ENCODE peak calls at places on chromosomes 16 and 17, in eight cellular contexts. V is tibial nerve, H is ovary, L is transverse colon, B is H1, M is K562, X is stomach, I is A549. U is an unnamed sample.

GRCh38 chr16:87062569-87063442 is 254.4 kb downstream of the C16orf95 start:
- DNase-seq in M (peak), X (peak), L (peak), H (peak), V (peak), I (peak), B (no peak), U (peak)

GRCh38 chr17:77375917-77376651 is 235.3 kb downstream of the SEC14L1 start:
- DNase-seq in L (peak), V (no peak), B (no peak), I (no peak), M (no peak), H (peak), X (peak), U (peak)

GRCh38 chr17:82143333-82143732 is 45.3 kb upstream of the FASN start:
- DNase-seq in I (no peak), B (no peak), L (no peak), V (no peak), M (no peak), X (no peak), H (no peak), U (no peak)

GRCh38 chr17:45405250-45406086 is 27.2 kb downstream of the ARHGAP27 start:
- DNase-seq in L (peak), V (no peak), X (no peak), M (peak), I (peak), H (no peak), B (peak), U (no peak)

GRCh38 chr17:45750779-45751440 is 33.2 kb upstream of the CRHR1 start:
- DNase-seq in X (no peak), L (no peak), M (no peak), B (no peak), I (no peak), V (no peak), H (no peak), U (no peak)

GRCh38 chr17:48498168-48498840 is 32.5 kb downstream of the HOXB1 start:
- DNase-seq in M (no peak), I (no peak), H (no peak), L (no peak), X (no peak), V (no peak), B (no peak), U (no peak)

GRCh38 chr17:45948498-45948880 is 50.6 kb upstream of the STH start:
- DNase-seq in X (no peak), H (no peak), I (no peak), L (no peak), B (no peak), M (no peak), V (no peak), U (no peak)

GRCh38 chr17:1999557-2000251 is 25.4 kb downstream of the RTN4RL1 start:
- DNase-seq in L (peak), X (peak), I (peak), B (no peak), V (no peak), H (peak), M (no peak), U (peak)

GRCh38 chr17:76250141-76250540 is 9.8 kb upstream of the RNF157 start:
- DNase-seq in M (no peak), H (no peak), B (no peak), V (no peak), I (no peak), X (no peak), L (no peak), U (peak)

GRCh38 chr17:7081341-7082062 is 1.5 kb upstream of the CLEC10A start:
- DNase-seq in H (no peak), V (no peak), I (no peak), M (no peak), L (no peak), X (no peak), B (no peak), U (no peak)

GRCh38 chr16:77589071-77589755 is 133.1 kb upstream of the NUDT7 start:
- DNase-seq in B (no peak), M (no peak), H (no peak), L (no peak), X (no peak), V (no peak), I (no peak), U (no peak)

GRCh38 chr17:46046957-46047356 is 47.9 kb downstream of the STH start:
- DNase-seq in I (no peak), H (no peak), X (no peak), B (no peak), M (no peak), L (no peak), V (no peak), U (no peak)

GRCh38 chr17:72477529-72477928 is 356.7 kb downstream of the SOX9 start:
- DNase-seq in B (no peak), I (no peak), M (no peak), L (peak), X (peak), H (no peak), V (no peak), U (no peak)

GRCh38 chr17:72476134-72476533 is 355.3 kb downstream of the SOX9 start:
- DNase-seq in B (no peak), M (no peak), V (no peak), L (no peak), X (peak), I (no peak), H (no peak), U (no peak)

GRCh38 chr17:72474740-72475477 is 354.1 kb downstream of the SOX9 start:
- DNase-seq in B (no peak), X (peak), M (no peak), H (no peak), L (peak), I (peak), V (no peak), U (peak)

GRCh38 chr17:72474243-72474642 is 353.4 kb downstream of the SOX9 start:
- DNase-seq in I (no peak), V (no peak), L (no peak), X (no peak), H (no peak), M (no peak), B (no peak), U (no peak)

GRCh38 chr17:72476575-72476986 is 355.8 kb downstream of the SOX9 start:
- DNase-seq in B (peak), H (no peak), L (no peak), V (no peak), I (no peak), M (no peak), X (peak), U (no peak)
- H3K4me3 ChIP-seq in B (no peak), H (no peak), L (no peak), V (no peak), I (no peak), M (no peak), X (no peak), U (no peak)

DNA sequence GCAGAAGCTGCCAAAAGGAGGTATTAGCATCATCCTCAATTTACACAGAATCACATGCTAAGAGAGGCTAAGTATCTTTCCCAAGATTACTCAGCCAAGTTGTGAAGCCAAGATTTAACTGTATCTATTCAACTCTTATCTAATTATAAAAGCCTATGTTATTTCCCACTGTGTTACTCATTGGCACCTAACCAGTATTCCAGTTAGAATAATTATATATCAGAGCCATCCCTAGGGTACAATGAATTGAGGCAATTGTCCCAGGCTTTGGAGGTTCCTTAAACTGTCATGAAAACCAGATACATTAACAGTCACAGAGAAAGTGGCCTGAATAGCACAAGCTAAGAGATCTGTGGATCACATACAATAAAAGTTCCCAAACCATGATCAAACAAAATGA is 10.9 kb upstream of the AMFR start:
- DNase-seq in I (no peak), B (no peak), H (no peak), V (no peak), X (no peak), M (no peak), L (no peak), U (no peak)
- TF ChIP-seq EP300 in I (no peak), B (no peak), H (no peak), V (no peak), X (no peak), M (no peak), L (no peak), U (no peak)

DNA sequence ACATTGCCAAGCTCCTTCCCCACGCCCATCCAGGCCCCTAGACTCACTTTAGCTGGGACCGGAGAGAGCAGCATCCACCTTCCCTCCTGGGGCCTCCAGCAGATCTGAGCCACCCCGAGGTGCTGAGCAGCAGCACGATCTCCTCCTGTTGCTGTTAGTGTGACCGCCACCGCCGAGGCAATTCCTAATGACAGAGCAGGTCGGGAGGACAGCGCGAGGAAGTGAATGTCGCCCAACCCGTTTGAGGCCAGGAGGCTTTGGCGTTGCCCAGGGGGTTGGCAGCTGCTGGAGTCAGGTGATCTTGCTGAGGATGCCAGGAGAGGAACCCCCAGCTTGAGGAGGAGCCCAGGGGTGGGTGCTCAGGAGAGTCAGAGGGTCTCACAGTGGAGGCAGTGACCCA is at the start of gene RNF222:
- DNase-seq in V (no peak), B (no peak), L (no peak), H (no peak), X (no peak), M (no peak), I (no peak), U (no peak)
- TF ChIP-seq POLR2A in V (no peak), B (no peak), L (no peak), H (no peak), X (no peak), M (no peak), I (no peak), U (no peak)

DNA sequence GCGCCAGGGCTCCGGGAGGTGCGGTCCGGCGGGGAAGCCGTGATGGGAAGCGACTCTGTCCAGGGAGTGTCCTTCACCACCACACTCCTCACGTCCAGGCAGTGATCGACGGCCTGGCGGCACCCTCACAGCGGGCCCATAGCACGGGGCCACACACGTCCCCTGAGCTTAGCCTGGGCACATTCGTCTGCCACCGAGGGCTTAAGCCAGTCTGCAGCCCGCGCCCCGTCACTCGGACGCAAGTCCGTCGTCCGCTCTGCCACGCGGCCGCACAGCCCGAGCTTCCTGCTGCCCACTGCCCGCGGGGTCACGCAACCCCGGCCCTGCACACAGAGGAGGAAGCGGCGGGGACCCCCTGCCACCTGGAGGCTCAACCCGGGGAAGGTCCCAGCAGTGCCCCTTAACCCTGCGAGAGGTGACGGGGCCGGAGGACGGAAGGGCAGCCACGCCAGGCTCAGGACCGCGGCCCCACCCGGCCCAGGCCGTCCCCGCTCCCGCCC is 3.0 kb upstream of the TBX2 start:
- DNase-seq in L (no peak), B (no peak), I (no peak), M (no peak), V (no peak), H (no peak), X (no peak), U (no peak)
- H3K4me3 ChIP-seq in L (peak), B (no peak), I (no peak), M (no peak), V (peak), H (peak), X (peak), U (peak)

GRCh38 chr16:80936410-80936809 is 70.3 kb downstream of the CMC2 start:
- DNase-seq in B (no peak), V (no peak), X (no peak), M (no peak), L (no peak), H (no peak), I (no peak), U (no peak)
- TF ChIP-seq EP300 in B (no peak), V (no peak), X (no peak), M (no peak), L (no peak), H (no peak), I (no peak), U (no peak)

GRCh38 chr17:42846594-42847280 is 2.4 kb downstream of the AOC2 start:
- DNase-seq in L (no peak), B (no peak), H (no peak), V (no peak), I (peak), X (no peak), M (no peak), U (no peak)
- TF ChIP-seq POLR2A in L (no peak), B (no peak), H (no peak), V (no peak), I (no peak), X (no peak), M (no peak), U (no peak)

GRCh38 chr16:79994413-79994812 is 393.9 kb upstream of the MAF start:
- DNase-seq in M (no peak), H (no peak), X (no peak), I (no peak), V (no peak), L (no peak), B (no peak), U (no peak)

GRCh38 chr16:79995315-79995714 is 394.8 kb upstream of the MAF start:
- DNase-seq in L (no peak), H (no peak), M (no peak), V (no peak), B (no peak), I (no peak), X (no peak), U (no peak)

GRCh38 chr16:79993810-79994209 is 393.3 kb upstream of the MAF start:
- DNase-seq in L (peak), I (no peak), X (no peak), H (no peak), M (no peak), V (no peak), B (no peak), U (no peak)

GRCh38 chr16:79988721-79989220 is 388.2 kb upstream of the MAF start:
- DNase-seq in L (no peak), M (no peak), H (no peak), B (no peak), X (no peak), V (no peak), I (no peak), U (no peak)

GRCh38 chr16:79991918-79992317 is 391.4 kb upstream of the MAF start:
- DNase-seq in M (no peak), X (no peak), V (no peak), B (no peak), I (no peak), L (no peak), H (no peak), U (no peak)
- H3K4me3 ChIP-seq in M (no peak), X (no peak), V (no peak), B (no peak), I (no peak), L (no peak), H (no peak), U (no peak)

GRCh38 chr17:78432929-78433727 is 54.7 kb downstream of the PGS1 start:
- DNase-seq in M (no peak), H (no peak), B (no peak), I (no peak), V (no peak), X (no peak), L (no peak), U (no peak)

GRCh38 chr17:78433780-78434335 is 55.4 kb downstream of the PGS1 start:
- DNase-seq in M (no peak), H (no peak), X (no peak), L (no peak), I (no peak), B (no peak), V (no peak), U (no peak)

GRCh38 chr17:78431692-78431958 is 53.2 kb downstream of the PGS1 start:
- DNase-seq in I (no peak), B (no peak), H (no peak), V (no peak), L (no peak), M (no peak), X (no peak), U (no peak)

GRCh38 chr17:78430892-78431691 is 52.6 kb downstream of the PGS1 start:
- DNase-seq in H (no peak), B (no peak), L (no peak), V (no peak), I (no peak), X (no peak), M (no peak), U (no peak)

DNA sequence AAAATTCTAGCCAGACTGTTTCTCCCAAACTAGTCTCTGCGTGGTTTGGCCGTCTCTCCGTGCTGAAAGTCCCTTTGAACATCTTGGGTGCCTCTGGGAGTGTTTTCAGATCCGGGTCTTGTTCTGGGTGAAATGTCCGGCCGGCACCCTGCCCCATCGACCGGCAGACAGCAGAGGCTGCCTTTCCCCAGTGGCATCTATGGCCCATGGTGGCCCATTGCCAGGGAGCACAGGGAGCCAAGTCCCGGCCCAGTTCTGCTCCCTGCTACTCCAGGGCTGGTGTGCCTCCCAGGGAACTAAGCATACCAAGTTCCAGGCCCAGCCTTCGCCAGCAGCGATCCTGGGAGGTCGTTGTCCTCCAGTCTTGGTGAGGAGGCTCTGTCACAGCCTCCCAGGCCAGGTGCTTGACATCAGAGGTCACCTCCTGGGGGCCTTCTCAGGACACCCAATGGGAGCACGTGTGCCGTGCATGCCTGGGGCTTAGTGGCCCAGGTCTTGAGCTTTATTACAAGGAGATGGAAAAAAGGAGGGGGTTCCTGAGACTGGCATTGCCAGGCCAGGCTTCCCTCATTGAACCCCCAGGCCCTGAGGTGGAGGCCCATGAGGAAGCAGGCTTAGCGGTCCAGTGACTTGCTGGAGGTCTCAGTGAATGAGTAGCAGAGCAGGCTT is 53.9 kb downstream of the PGS1 start:
- DNase-seq in X (no peak), M (no peak), I (no peak), B (no peak), H (no peak), L (no peak), V (no peak), U (no peak)
- TF ChIP-seq EP300 in X (no peak), M (no peak), I (no peak), B (no peak), H (no peak), L (no peak), V (no peak), U (no peak)

GRCh38 chr17:34177642-34178041 is 77.4 kb upstream of the CCL2 start:
- DNase-seq in B (no peak), L (no peak), V (no peak), X (no peak), I (no peak), M (no peak), H (no peak), U (no peak)

GRCh38 chr17:34176440-34176839 is 78.6 kb upstream of the CCL2 start:
- DNase-seq in M (no peak), V (no peak), L (no peak), H (no peak), X (no peak), I (no peak), B (no peak), U (no peak)

GRCh38 chr17:34173221-34173620 is 81.9 kb upstream of the CCL2 start:
- DNase-seq in H (no peak), V (no peak), X (no peak), I (no peak), L (no peak), M (no peak), B (no peak), U (no peak)

GRCh38 chr17:34182036-34182803 is 72.9 kb upstream of the CCL2 start:
- DNase-seq in I (no peak), H (no peak), X (no peak), B (no peak), L (no peak), V (no peak), M (no peak), U (no peak)

DNA sequence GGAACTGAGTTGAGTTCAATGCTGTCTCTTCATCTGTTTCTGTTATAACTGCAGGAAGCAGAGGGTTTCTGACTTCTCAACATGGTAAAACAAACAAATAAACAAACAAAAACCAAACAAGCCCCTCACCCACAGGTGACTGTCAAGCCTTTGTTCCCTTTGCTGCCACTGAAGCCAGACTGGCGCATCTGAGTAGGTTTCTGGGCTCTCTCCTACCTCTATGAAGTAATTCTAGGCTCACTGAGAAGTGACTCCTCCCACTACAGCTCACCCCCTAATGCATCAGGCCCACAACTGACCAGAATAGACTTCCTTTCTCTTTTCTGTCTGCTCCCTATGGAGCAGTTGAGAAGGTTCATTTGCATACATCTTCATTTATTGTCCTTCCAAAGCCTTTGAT is 77.0 kb upstream of the CCL2 start:
- DNase-seq in V (no peak), L (no peak), I (no peak), M (no peak), X (no peak), B (no peak), H (no peak), U (no peak)
- TF ChIP-seq POLR2A in V (no peak), L (no peak), I (no peak), M (no peak), X (no peak), B (no peak), H (no peak), U (no peak)